ENCODE peak calls at places on chromosomes 3 and 15, in five cellular contexts. One of them, this sample, is unnamed.

GRCh38 chr3:142628806-142629205 is 32.6 kb downstream of the PLS1 start:
- DNase-seq in GM10248: no peak
- DNase-seq in AG10803: no peak
- DNase-seq in WERI-Rb-1: no peak
- DNase-seq in chondrocyte: no peak
- DNase-seq in this sample: no peak

GRCh38 chr15:51888593-51889195 is 59.2 kb downstream of the TMOD3 start:
- DNase-seq in GM10248: peak
- DNase-seq in AG10803: peak
- DNase-seq in WERI-Rb-1: no peak
- DNase-seq in chondrocyte: no peak
- DNase-seq in this sample: no peak

GRCh38 chr15:90645873-90646605 is 71.1 kb upstream of the BLM start:
- DNase-seq in GM10248: no peak
- DNase-seq in AG10803: no peak
- DNase-seq in WERI-Rb-1: no peak
- DNase-seq in chondrocyte: no peak
- DNase-seq in this sample: no peak

GRCh38 chr15:27851811-27852210 is 247.3 kb downstream of the OCA2 start:
- DNase-seq in GM10248: no peak
- DNase-seq in AG10803: no peak
- DNase-seq in WERI-Rb-1: no peak
- DNase-seq in chondrocyte: no peak
- DNase-seq in this sample: no peak

GRCh38 chr3:46960081-46960701 is 16.4 kb downstream of the CCDC12 start:
- DNase-seq in GM10248: no peak
- DNase-seq in AG10803: peak
- DNase-seq in WERI-Rb-1: no peak
- DNase-seq in chondrocyte: peak
- DNase-seq in this sample: no peak

GRCh38 chr3:184052773-184053172 is at the start of gene HTR3C:
- DNase-seq in GM10248: no peak
- DNase-seq in AG10803: no peak
- DNase-seq in WERI-Rb-1: no peak
- DNase-seq in chondrocyte: no peak
- DNase-seq in this sample: no peak

GRCh38 chr15:48309740-48310139 is 21.5 kb upstream of the DUT start:
- DNase-seq in GM10248: no peak
- DNase-seq in AG10803: no peak
- DNase-seq in WERI-Rb-1: no peak
- DNase-seq in chondrocyte: no peak
- DNase-seq in this sample: no peak

GRCh38 chr3:76470285-76470684 is 569.6 kb upstream of the ROBO2 start:
- DNase-seq in GM10248: no peak
- DNase-seq in AG10803: peak
- DNase-seq in WERI-Rb-1: no peak
- DNase-seq in chondrocyte: no peak
- DNase-seq in this sample: no peak

GRCh38 chr3:150483226-150483625 is 63.1 kb downstream of the SERP1 start:
- DNase-seq in GM10248: no peak
- DNase-seq in AG10803: peak
- DNase-seq in WERI-Rb-1: no peak
- DNase-seq in chondrocyte: no peak
- DNase-seq in this sample: no peak

GRCh38 chr3:150074277-150074676 is 103.6 kb upstream of the PFN2 start:
- DNase-seq in GM10248: no peak
- DNase-seq in AG10803: no peak
- DNase-seq in WERI-Rb-1: no peak
- DNase-seq in chondrocyte: no peak
- DNase-seq in this sample: no peak

GRCh38 chr3:121722346-121722745 is 27.2 kb downstream of the GOLGB1 start:
- DNase-seq in GM10248: no peak
- DNase-seq in AG10803: no peak
- DNase-seq in WERI-Rb-1: no peak
- DNase-seq in chondrocyte: no peak
- DNase-seq in this sample: no peak

GRCh38 chr15:51870774-51871173 is 41.3 kb downstream of the TMOD3 start:
- DNase-seq in GM10248: no peak
- DNase-seq in AG10803: no peak
- DNase-seq in WERI-Rb-1: no peak
- DNase-seq in chondrocyte: no peak
- DNase-seq in this sample: no peak

GRCh38 chr3:50230833-50231125 is 5.2 kb upstream of the GNAI2 start:
- DNase-seq in GM10248: no peak
- DNase-seq in AG10803: no peak
- DNase-seq in WERI-Rb-1: no peak
- DNase-seq in chondrocyte: no peak
- DNase-seq in this sample: no peak

GRCh38 chr3:35737080-35737479 is 97.8 kb downstream of the ARPP21 start:
- DNase-seq in GM10248: no peak
- DNase-seq in AG10803: no peak
- DNase-seq in WERI-Rb-1: no peak
- DNase-seq in chondrocyte: no peak
- DNase-seq in this sample: no peak

GRCh38 chr15:29747837-29748417 is 74.3 kb downstream of the TJP1 start:
- DNase-seq in GM10248: no peak
- DNase-seq in AG10803: peak
- DNase-seq in WERI-Rb-1: no peak
- DNase-seq in chondrocyte: no peak
- DNase-seq in this sample: no peak

GRCh38 chr15:92907880-92908279 is 7.8 kb downstream of the CHD2 start:
- DNase-seq in GM10248: no peak
- DNase-seq in AG10803: peak
- DNase-seq in WERI-Rb-1: peak
- DNase-seq in chondrocyte: no peak
- DNase-seq in this sample: no peak

GRCh38 chr15:68276668-68277067 is 877 bp upstream of the FEM1B start:
- DNase-seq in GM10248: no peak
- DNase-seq in AG10803: no peak
- DNase-seq in WERI-Rb-1: no peak
- DNase-seq in chondrocyte: no peak
- DNase-seq in this sample: no peak

GRCh38 chr3:138187296-138188012 is at the start of gene ARMC8:
- DNase-seq in GM10248: no peak
- DNase-seq in AG10803: peak
- DNase-seq in WERI-Rb-1: peak
- DNase-seq in chondrocyte: no peak
- DNase-seq in this sample: peak

GRCh38 chr3:150215616-150216015 is 192.5 kb upstream of the TSC22D2 start:
- DNase-seq in GM10248: no peak
- DNase-seq in AG10803: no peak
- DNase-seq in WERI-Rb-1: no peak
- DNase-seq in chondrocyte: no peak
- DNase-seq in this sample: no peak

GRCh38 chr3:46508850-46509591 is 11.2 kb downstream of the RTP3 start:
- DNase-seq in GM10248: no peak
- DNase-seq in AG10803: no peak
- DNase-seq in WERI-Rb-1: peak
- DNase-seq in chondrocyte: no peak
- DNase-seq in this sample: no peak

GRCh38 chr3:96991812-96992211 is 177.4 kb downstream of the EPHA6 start:
- DNase-seq in GM10248: no peak
- DNase-seq in AG10803: no peak
- DNase-seq in WERI-Rb-1: no peak
- DNase-seq in chondrocyte: no peak
- DNase-seq in this sample: no peak

GRCh38 chr15:59304807-59305206 is 67.9 kb downstream of the MYO1E start:
- DNase-seq in GM10248: no peak
- DNase-seq in AG10803: no peak
- DNase-seq in WERI-Rb-1: no peak
- DNase-seq in chondrocyte: no peak
- DNase-seq in this sample: no peak

GRCh38 chr3:165696496-165696895 is 140.7 kb downstream of the BCHE start:
- DNase-seq in GM10248: no peak
- DNase-seq in AG10803: no peak
- DNase-seq in WERI-Rb-1: no peak
- DNase-seq in chondrocyte: no peak
- DNase-seq in this sample: no peak

GRCh38 chr3:184791134-184791533 is 20.8 kb upstream of the VPS8 start:
- DNase-seq in GM10248: no peak
- DNase-seq in AG10803: no peak
- DNase-seq in WERI-Rb-1: no peak
- DNase-seq in chondrocyte: no peak
- DNase-seq in this sample: no peak

GRCh38 chr3:168794427-168794826 is 698.7 kb upstream of the GOLIM4 start:
- DNase-seq in GM10248: no peak
- DNase-seq in AG10803: no peak
- DNase-seq in WERI-Rb-1: no peak
- DNase-seq in chondrocyte: no peak
- DNase-seq in this sample: no peak

GRCh38 chr15:50059883-50060282 is 59.1 kb downstream of the ATP8B4 start:
- DNase-seq in GM10248: no peak
- DNase-seq in AG10803: no peak
- DNase-seq in WERI-Rb-1: no peak
- DNase-seq in chondrocyte: no peak
- DNase-seq in this sample: no peak
- TF ChIP-seq CTCF in GM10248: no peak
- TF ChIP-seq CTCF in AG10803: no peak
- TF ChIP-seq CTCF in WERI-Rb-1: no peak
- TF ChIP-seq CTCF in chondrocyte: no peak
- TF ChIP-seq CTCF in this sample: no peak

GRCh38 chr15:60507596-60508424 is 28.9 kb upstream of the ICE2 start:
- DNase-seq in GM10248: peak
- DNase-seq in AG10803: peak
- DNase-seq in WERI-Rb-1: peak
- DNase-seq in chondrocyte: no peak
- DNase-seq in this sample: peak
- TF ChIP-seq CTCF in GM10248: peak
- TF ChIP-seq CTCF in AG10803: peak
- TF ChIP-seq CTCF in WERI-Rb-1: peak
- TF ChIP-seq CTCF in chondrocyte: peak
- TF ChIP-seq CTCF in this sample: peak

DNA sequence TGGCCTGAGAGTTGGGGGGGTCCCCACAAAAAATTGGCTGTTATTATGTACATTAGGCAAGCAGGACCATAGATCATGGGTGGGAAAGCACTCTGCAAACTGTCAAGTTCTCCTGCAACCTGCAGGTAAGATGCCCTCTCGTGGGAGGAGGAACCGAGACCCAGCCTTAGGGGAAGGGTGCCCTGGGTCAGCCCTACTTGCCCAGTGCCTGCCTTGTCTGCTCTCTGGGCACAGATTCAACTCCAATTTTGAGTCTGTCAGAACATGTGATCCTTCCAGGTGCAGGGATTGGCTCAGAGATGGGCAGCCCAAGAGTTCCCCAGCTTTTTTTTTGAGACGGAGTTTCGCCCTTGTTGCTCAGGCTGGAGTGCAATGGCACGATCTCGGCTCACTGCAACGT is 99.2 kb downstream of the PLXNA1 start:
- DNase-seq in GM10248: no peak
- DNase-seq in AG10803: no peak
- DNase-seq in WERI-Rb-1: no peak
- DNase-seq in chondrocyte: peak
- DNase-seq in this sample: no peak
- TF ChIP-seq CTCF in GM10248: no peak
- TF ChIP-seq CTCF in AG10803: no peak
- TF ChIP-seq CTCF in WERI-Rb-1: no peak
- TF ChIP-seq CTCF in chondrocyte: no peak
- TF ChIP-seq CTCF in this sample: no peak

DNA sequence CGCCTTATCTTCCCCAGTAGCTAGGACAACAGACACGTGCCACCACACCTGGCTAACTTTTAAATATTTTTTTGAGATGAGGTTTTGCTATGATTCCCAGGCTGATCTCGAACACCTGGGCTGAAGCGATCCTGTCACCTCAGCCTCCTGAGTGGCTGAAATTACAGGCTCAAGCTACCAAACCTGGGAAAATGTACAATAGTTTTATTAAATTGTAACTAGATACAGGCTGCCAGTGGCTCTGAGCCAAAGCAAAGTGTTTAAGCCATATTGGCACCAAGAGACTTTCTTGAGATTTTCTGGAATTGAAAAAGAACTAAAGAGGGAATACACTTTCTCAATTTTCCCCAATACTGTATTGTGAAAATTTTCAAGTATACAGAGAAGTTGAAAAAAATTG is 204.3 kb downstream of the SUCLG2 start:
- DNase-seq in GM10248: no peak
- DNase-seq in AG10803: no peak
- DNase-seq in WERI-Rb-1: no peak
- DNase-seq in chondrocyte: no peak
- DNase-seq in this sample: no peak
- TF ChIP-seq CTCF in GM10248: no peak
- TF ChIP-seq CTCF in AG10803: no peak
- TF ChIP-seq CTCF in WERI-Rb-1: no peak
- TF ChIP-seq CTCF in chondrocyte: no peak
- TF ChIP-seq CTCF in this sample: no peak

GRCh38 chr3:124890573-124891190 is 3.5 kb upstream of the ITGB5 start:
- DNase-seq in GM10248: no peak
- DNase-seq in AG10803: no peak
- DNase-seq in WERI-Rb-1: peak
- DNase-seq in chondrocyte: no peak
- DNase-seq in this sample: no peak
- TF ChIP-seq CTCF in GM10248: no peak
- TF ChIP-seq CTCF in AG10803: no peak
- TF ChIP-seq CTCF in WERI-Rb-1: no peak
- TF ChIP-seq CTCF in chondrocyte: no peak
- TF ChIP-seq CTCF in this sample: no peak

DNA sequence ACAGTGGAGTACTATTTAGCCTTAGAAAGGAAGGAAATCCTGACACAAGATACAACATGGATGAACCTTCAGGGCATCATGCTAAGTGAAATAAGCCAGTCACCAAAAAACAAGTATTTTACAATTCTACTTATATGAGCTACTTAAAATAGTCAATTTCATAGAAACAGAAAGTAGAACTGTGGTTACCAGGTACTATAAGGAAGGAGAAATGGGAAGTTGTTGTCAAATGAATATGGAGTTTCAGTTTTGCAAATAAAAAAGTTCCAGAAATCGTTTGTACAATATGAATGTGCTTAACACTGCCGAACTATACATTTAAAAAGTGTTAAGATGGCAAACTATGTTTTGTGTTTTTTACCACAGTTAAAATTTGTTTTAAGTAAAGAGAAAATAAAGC is 26.8 kb downstream of the TRANK1 start:
- DNase-seq in GM10248: no peak
- DNase-seq in AG10803: no peak
- DNase-seq in WERI-Rb-1: no peak
- DNase-seq in chondrocyte: no peak
- DNase-seq in this sample: no peak
- TF ChIP-seq CTCF in GM10248: no peak
- TF ChIP-seq CTCF in AG10803: no peak
- TF ChIP-seq CTCF in WERI-Rb-1: no peak
- TF ChIP-seq CTCF in chondrocyte: no peak
- TF ChIP-seq CTCF in this sample: no peak

GRCh38 chr15:36777941-36778340 is 198.5 kb downstream of the CDIN1 start:
- DNase-seq in GM10248: no peak
- DNase-seq in AG10803: peak
- DNase-seq in WERI-Rb-1: no peak
- DNase-seq in chondrocyte: no peak
- DNase-seq in this sample: no peak

GRCh38 chr15:36773698-36774097 is 194.3 kb downstream of the CDIN1 start:
- DNase-seq in GM10248: no peak
- DNase-seq in AG10803: peak
- DNase-seq in WERI-Rb-1: no peak
- DNase-seq in chondrocyte: no peak
- DNase-seq in this sample: no peak

GRCh38 chr15:36775209-36775608 is 195.8 kb downstream of the CDIN1 start:
- DNase-seq in GM10248: no peak
- DNase-seq in AG10803: peak
- DNase-seq in WERI-Rb-1: no peak
- DNase-seq in chondrocyte: no peak
- DNase-seq in this sample: no peak

GRCh38 chr15:36771826-36772225 is 192.4 kb downstream of the CDIN1 start:
- DNase-seq in GM10248: no peak
- DNase-seq in AG10803: no peak
- DNase-seq in WERI-Rb-1: no peak
- DNase-seq in chondrocyte: no peak
- DNase-seq in this sample: no peak

GRCh38 chr15:36774765-36775164 is 195.3 kb downstream of the CDIN1 start:
- DNase-seq in GM10248: no peak
- DNase-seq in AG10803: no peak
- DNase-seq in WERI-Rb-1: no peak
- DNase-seq in chondrocyte: no peak
- DNase-seq in this sample: no peak
- TF ChIP-seq CTCF in GM10248: no peak
- TF ChIP-seq CTCF in AG10803: no peak
- TF ChIP-seq CTCF in WERI-Rb-1: no peak
- TF ChIP-seq CTCF in chondrocyte: no peak
- TF ChIP-seq CTCF in this sample: no peak

This sample was measured in neural crest cell.